ENCODE peak calls at places on chromosomes 16 and 17, in four cellular contexts. M is K562, J is H1, E is HepG2. I is an unnamed sample.

GRCh38 chr16:590165-590874 is 454 bp downstream of the RAB40C start:
- DNase-seq in M (peak), J (no peak), E (no peak), I (no peak)

GRCh38 chr17:80421381-80422090 is 6.6 kb downstream of the ENDOV start:
- DNase-seq in M (no peak), J (no peak), E (no peak), I (no peak)

GRCh38 chr17:7217113-7217987 is 2.3 kb downstream of the DLG4 start:
- DNase-seq in M (peak), J (no peak), E (no peak), I (peak)

GRCh38 chr16:85665373-85665740 is 23.4 kb downstream of the GINS2 start:
- DNase-seq in M (no peak), J (no peak), E (no peak), I (no peak)

GRCh38 chr16:11003141-11003540 is 58.8 kb downstream of the CLEC16A start:
- DNase-seq in M (no peak), J (no peak), E (no peak), I (no peak)

GRCh38 chr17:55053855-55054254 is 85.3 kb downstream of the STXBP4 start:
- DNase-seq in M (no peak), J (no peak), E (no peak), I (no peak)

GRCh38 chr16:20263138-20263855 is 64.0 kb downstream of the GP2 start:
- DNase-seq in M (no peak), J (no peak), E (no peak), I (no peak)

GRCh38 chr17:73474370-73474988 is 162.7 kb upstream of the CDC42EP4 start:
- DNase-seq in M (peak), J (no peak), E (peak), I (peak)

GRCh38 chr16:28873543-28874201 is 4.6 kb upstream of the ATP2A1 start:
- DNase-seq in M (peak), J (no peak), E (no peak), I (no peak)

GRCh38 chr17:49022391-49022941 is 25.3 kb downstream of the IGF2BP1 start:
- DNase-seq in M (peak), J (peak), E (peak), I (peak)

GRCh38 chr17:69042308-69042707 is 18.4 kb downstream of the ABCA9 start:
- DNase-seq in M (no peak), J (no peak), E (no peak), I (no peak)

GRCh38 chr16:87366288-87366687 is 17.3 kb downstream of the FBXO31 start:
- DNase-seq in M (no peak), J (no peak), E (no peak), I (no peak)

GRCh38 chr16:30858829-30859423 is 35.0 kb downstream of the BCL7C start:
- DNase-seq in M (no peak), J (no peak), E (peak), I (no peak)

GRCh38 chr17:57724038-57724728 is 20.9 kb downstream of the CCDC182 start:
- DNase-seq in M (no peak), J (no peak), E (no peak), I (no peak)

GRCh38 chr17:57368637-57369336 is 112.5 kb downstream of the MSI2 start:
- DNase-seq in M (no peak), J (no peak), E (peak), I (no peak)

GRCh38 chr16:80824623-80825364 is 20.4 kb upstream of the CDYL2 start:
- DNase-seq in M (peak), J (no peak), E (peak), I (peak)
- TF ChIP-seq PHF8 in M (no peak), J (no peak), E (no peak), I (no peak)

GRCh38 chr16:70701998-70702397 is 16.1 kb upstream of the MTSS2 start:
- DNase-seq in M (no peak), J (no peak), E (no peak), I (no peak)

GRCh38 chr16:70699696-70700095 is 13.8 kb upstream of the MTSS2 start:
- DNase-seq in M (no peak), J (no peak), E (no peak), I (no peak)

GRCh38 chr16:70700101-70701020 is 14.5 kb upstream of the MTSS2 start:
- DNase-seq in M (no peak), J (no peak), E (no peak), I (no peak)

GRCh38 chr16:70701596-70701995 is 15.7 kb upstream of the MTSS2 start:
- DNase-seq in M (no peak), J (no peak), E (no peak), I (no peak)

GRCh38 chr16:70701036-70701435 is 15.2 kb upstream of the MTSS2 start:
- DNase-seq in M (no peak), J (no peak), E (no peak), I (no peak)
- TF ChIP-seq PHF8 in M (no peak), J (no peak), E (no peak), I (no peak)

GRCh38 chr16:89360760-89361435 is 129.5 kb downstream of the ANKRD11 start:
- DNase-seq in M (no peak), J (no peak), E (no peak), I (no peak)
- TF ChIP-seq PHF8 in M (no peak), J (no peak), E (no peak), I (no peak)

GRCh38 chr16:53131363-53132071 is 76.7 kb downstream of the CHD9 start:
- DNase-seq in M (peak), J (no peak), E (peak), I (peak)

GRCh38 chr16:53131050-53131362 is 76.2 kb downstream of the CHD9 start:
- DNase-seq in M (no peak), J (no peak), E (no peak), I (no peak)

GRCh38 chr16:53130193-53131049 is 75.6 kb downstream of the CHD9 start:
- DNase-seq in M (peak), J (peak), E (peak), I (peak)

GRCh38 chr16:53132406-53132805 is 77.6 kb downstream of the CHD9 start:
- DNase-seq in M (no peak), J (no peak), E (no peak), I (no peak)

GRCh38 chr16:53129281-53130192 is 74.7 kb downstream of the CHD9 start:
- DNase-seq in M (peak), J (no peak), E (peak), I (no peak)
- TF ChIP-seq PHF8 in M (no peak), J (no peak), E (no peak), I (no peak)

DNA sequence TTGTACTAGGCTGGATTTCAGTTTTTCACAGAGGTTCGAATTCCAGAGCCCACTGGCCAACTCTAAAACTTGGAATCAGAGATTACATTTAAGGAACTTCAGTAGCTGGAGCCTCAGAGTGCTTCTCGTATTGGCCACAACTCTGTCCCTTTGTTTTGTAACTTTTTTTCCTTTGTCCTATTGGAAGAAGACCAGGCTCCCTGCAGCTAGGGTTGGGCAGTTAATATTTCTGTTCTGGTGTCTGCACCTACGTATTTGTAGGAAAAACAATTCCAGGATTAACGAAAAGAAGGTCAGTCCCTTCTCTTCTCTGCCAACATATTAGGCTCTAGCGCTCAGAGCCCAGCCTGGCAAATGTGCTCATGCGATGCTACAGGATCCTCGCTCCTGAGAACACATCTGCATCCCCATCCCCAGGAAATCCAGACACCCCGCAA is 1.9 kb downstream of the CDH11 start:
- DNase-seq in M (no peak), J (no peak), E (no peak), I (no peak)
- TF ChIP-seq PHF8 in M (no peak), J (no peak), E (no peak), I (no peak)

GRCh38 chr16:48054881-48055601 is 100.8 kb downstream of the ABCC12 start:
- DNase-seq in M (peak), J (no peak), E (peak), I (peak)
- TF ChIP-seq PHF8 in M (no peak), J (no peak), E (no peak), I (no peak)

GRCh38 chr17:28130455-28130854 is 88.0 kb downstream of the NLK start:
- DNase-seq in M (no peak), J (no peak), E (no peak), I (no peak)
- TF ChIP-seq PHF8 in M (no peak), J (no peak), E (no peak), I (no peak)

DNA sequence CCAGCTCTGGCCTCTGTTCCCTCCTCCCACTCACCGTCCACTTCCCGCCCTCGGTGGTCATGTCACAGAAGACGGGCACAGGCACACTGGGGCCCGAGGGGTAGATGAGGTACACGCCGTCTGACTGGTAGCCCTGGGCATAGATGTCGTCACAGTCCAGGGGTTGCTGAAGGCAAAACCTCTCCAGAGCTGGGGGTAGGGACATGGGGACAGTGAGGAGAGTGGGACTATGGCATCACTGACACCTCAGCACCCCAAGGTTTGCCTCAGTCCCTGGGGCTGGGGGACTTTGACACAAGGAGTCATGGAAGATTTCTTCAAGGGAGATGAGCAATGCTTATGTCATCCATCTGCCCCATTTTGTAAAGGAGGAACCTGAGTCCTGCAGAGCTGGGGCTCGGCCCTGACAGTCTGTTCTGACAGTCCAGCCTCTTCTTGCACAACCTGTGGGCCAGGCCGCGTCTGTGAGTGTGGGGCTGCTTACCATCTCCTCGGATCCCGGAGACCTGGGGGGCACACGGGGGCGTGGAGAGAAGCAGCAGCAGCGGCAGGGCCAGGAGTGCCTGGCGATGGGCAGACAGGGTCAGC is 620 bp downstream of the MFAP4 start:
- DNase-seq in M (no peak), J (no peak), E (no peak), I (peak)
- TF ChIP-seq PHF8 in M (no peak), J (no peak), E (no peak), I (no peak)